ENCODE peak calls at places on chromosomes 5 and 9, in ten cellular contexts. C is CD8-positive, alpha-beta T cell; S is tibial nerve; K is transverse colon; V is effector memory CD4-positive, alpha-beta T cell; J is WERI-Rb-1; D is lung; A is mammary epithelial cell; O is IMR-90; U is cardiac muscle cell. T is an unnamed sample.

GRCh38 chr5:456351-457194 is 13.6 kb downstream of the EXOC3 start:
- DNase-seq in U (no peak), S (no peak), D (no peak), O (no peak), J (peak; percentile 6), K (peak; percentile 4), A (no peak), V (no peak), C (no peak), T (no peak)

GRCh38 chr5:170305016-170305645 is 7.6 kb upstream of the LCP2 start:
- DNase-seq in A (no peak), S (no peak), O (no peak), V (no peak), J (no peak), C (no peak), U (no peak), K (no peak), D (no peak), T (no peak)

GRCh38 chr5:180360078-180360957 is 7.2 kb upstream of the GFPT2 start:
- DNase-seq in C (no peak), U (no peak), O (no peak), V (no peak), A (no peak), S (no peak), K (no peak), J (no peak), D (no peak), T (no peak)

GRCh38 chr5:171422495-171422894 is 3.0 kb downstream of the FGF18 start:
- DNase-seq in D (no peak), V (no peak), K (no peak), A (no peak), U (no peak), O (no peak), J (no peak), C (no peak), S (no peak), T (no peak)

GRCh38 chr5:176901260-176902101 is 2.3 kb upstream of the HK3 start:
- DNase-seq in O (peak; percentile 15), J (no peak), U (no peak), D (no peak), S (no peak), C (no peak), A (no peak), V (no peak), K (no peak), T (no peak)

GRCh38 chr5:32443145-32443540 is 1.4 kb downstream of the ZFR start:
- DNase-seq in A (peak; percentile 32), D (no peak), J (no peak), C (no peak), K (no peak), U (peak; percentile 21), O (peak; percentile 57), S (no peak), V (no peak), T (peak; percentile 43)

GRCh38 chr5:150209020-150209635 is 19.3 kb downstream of the SLC6A7 start:
- DNase-seq in C (peak; percentile 16), O (peak; percentile 76), U (peak; percentile 58), J (no peak), K (peak; percentile 85), A (peak; percentile 23), V (no peak), S (peak; percentile 16), D (peak; percentile 31), T (peak; percentile 84)

GRCh38 chr9:757246-757881 is 84.1 kb upstream of the DMRT1 start:
- DNase-seq in J (peak; percentile 69), K (peak; percentile 23), U (peak; percentile 73), V (no peak), S (no peak), A (peak; percentile 51), D (no peak), O (peak; percentile 67), C (no peak), T (no peak)

GRCh38 chr5:170216262-170216864 is 16.4 kb upstream of the C5orf58 start:
- DNase-seq in S (no peak), D (no peak), U (peak; percentile 78), V (no peak), A (peak; percentile 45), O (peak; percentile 36), C (no peak), K (no peak), J (no peak), T (peak; percentile 49)

GRCh38 chr5:121377446-121377845 is 474.2 kb upstream of the FTMT start:
- DNase-seq in O (no peak), K (no peak), D (no peak), S (no peak), V (no peak), J (no peak), U (no peak), A (no peak), C (no peak), T (no peak)

GRCh38 chr9:135073741-135074305 is 13.6 kb upstream of the OLFM1 start:
- DNase-seq in D (no peak), C (no peak), O (no peak), U (no peak), S (no peak), K (peak; percentile 2), A (no peak), J (no peak), V (no peak), T (no peak)

GRCh38 chr9:78131969-78132687 is 100.5 kb upstream of the GNAQ start:
- DNase-seq in A (peak; percentile 49), V (no peak), D (no peak), O (no peak), S (no peak), J (peak; percentile 39), C (no peak), U (no peak), K (no peak), T (no peak)

GRCh38 chr9:121743441-121744001 is 92.1 kb downstream of the DAB2IP start:
- DNase-seq in V (no peak), U (peak; percentile 88), C (no peak), J (peak; percentile 89), D (peak; percentile 83), O (peak; percentile 89), A (peak; percentile 77), K (peak; percentile 82), S (peak; percentile 72), T (peak; percentile 79)

GRCh38 chr9:99634185-99634584 is 187.5 kb upstream of the NR4A3 start:
- DNase-seq in A (no peak), J (no peak), K (no peak), V (no peak), O (no peak), U (no peak), S (no peak), D (no peak), C (no peak), T (no peak)

DNA sequence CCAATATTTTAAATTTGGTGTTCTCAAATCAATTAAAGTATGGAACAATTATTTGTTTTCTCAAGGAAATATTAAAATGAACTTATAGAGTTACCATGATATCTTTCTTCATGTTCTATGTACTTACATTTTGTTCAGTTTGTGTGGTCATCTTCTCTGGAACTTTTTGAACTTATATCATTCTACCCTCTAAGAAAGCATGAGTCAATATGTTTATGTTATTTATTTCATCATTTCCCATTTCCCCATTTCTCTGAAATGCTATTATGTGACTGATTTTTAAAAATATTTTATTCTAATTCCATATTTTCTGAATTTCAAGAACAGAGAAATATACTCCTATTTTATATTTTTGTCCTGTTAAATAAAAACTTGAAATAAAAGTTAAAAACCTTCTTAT is 123.5 kb upstream of the ACOT12 start:
- DNase-seq in U (peak; percentile 11), D (no peak), V (no peak), K (no peak), A (no peak), J (no peak), S (no peak), O (peak; percentile 65), C (no peak), T (no peak)
- H3K4me3 ChIP-seq in U (no peak overlapping the region), D (no peak overlapping the region), V (no peak overlapping the region), K (no peak overlapping the region), A (no peak overlapping the region), J (no peak overlapping the region), S (no peak overlapping the region), O (no peak overlapping the region), C (no peak overlapping the region), T (no peak overlapping the region)

GRCh38 chr5:135362102-135362501 is 36.9 kb downstream of the MACROH2A1 start:
- DNase-seq in K (no peak), O (no peak), D (no peak), C (no peak), U (no peak), S (no peak), V (no peak), A (no peak), J (no peak), T (no peak)
- H3K36me3 ChIP-seq in K (peaks cover under 1% of the 10 kb centered on the region), O (peaks cover 17% of the 10 kb centered on the region), D (peaks cover 24% of the 10 kb centered on the region), C (peaks cover 10% of the 10 kb centered on the region), U (peaks cover 47% of the 10 kb centered on the region), S (peaks cover 6% of the 10 kb centered on the region), V (peaks cover 29% of the 10 kb centered on the region), A (peaks cover 28% of the 10 kb centered on the region), J (peaks cover 89% of the 10 kb centered on the region), T (peaks cover 24% of the 10 kb centered on the region)

GRCh38 chr9:113600871-113601545 is 137.5 kb downstream of the RGS3 start:
- DNase-seq in S (no peak), D (no peak), O (no peak), K (no peak), V (no peak), A (no peak), U (no peak), C (no peak), J (no peak), T (peak; percentile 25)

GRCh38 chr9:113604393-113604792 is 140.9 kb downstream of the RGS3 start:
- DNase-seq in A (no peak), J (no peak), D (no peak), K (no peak), U (no peak), V (no peak), O (no peak), S (no peak), C (no peak), T (no peak)

GRCh38 chr9:113603773-113604172 is 140.2 kb downstream of the RGS3 start:
- DNase-seq in V (no peak), A (no peak), K (no peak), S (no peak), D (no peak), C (no peak), J (no peak), O (no peak), U (no peak), T (no peak)

GRCh38 chr9:113600477-113600851 is 136.9 kb downstream of the RGS3 start:
- DNase-seq in J (no peak), S (no peak), O (no peak), U (no peak), A (no peak), K (no peak), V (no peak), C (no peak), D (no peak), T (peak; percentile 1)

GRCh38 chr9:113602126-113603119 is 138.9 kb downstream of the RGS3 start:
- DNase-seq in K (peak; percentile 48), O (peak; percentile 88), C (no peak), V (no peak), U (peak; percentile 83), A (peak; percentile 80), J (peak; percentile 87), D (peak; percentile 69), S (no peak), T (peak; percentile 33)
- H3K4me3 ChIP-seq in K (no peak overlapping the region), O (no peak overlapping the region), C (no peak overlapping the region), V (no peak overlapping the region), U (no peak overlapping the region), A (no peak overlapping the region), J (no peak overlapping the region), D (no peak overlapping the region), S (no peak overlapping the region), T (no peak overlapping the region)

DNA sequence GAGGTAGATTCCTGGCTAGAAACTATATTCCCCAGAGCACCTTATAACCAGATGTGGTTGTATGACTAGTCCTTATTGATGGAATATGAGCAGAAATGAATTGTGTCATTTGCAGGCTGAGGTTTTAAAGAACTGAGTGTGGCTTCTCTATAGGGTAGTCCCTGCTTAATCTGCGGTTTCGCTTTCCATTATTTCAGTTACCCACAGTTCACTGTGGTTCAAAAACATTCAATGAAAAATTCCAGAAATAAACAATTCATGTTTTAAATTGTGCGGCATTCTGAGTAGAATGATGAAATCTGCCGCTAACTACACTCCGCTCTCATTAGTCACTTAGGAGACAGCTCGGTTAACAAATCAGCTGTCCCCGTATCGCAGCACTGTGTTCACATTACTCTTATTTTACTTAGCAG is 65.1 kb downstream of the ANKRD55 start:
- DNase-seq in U (no peak), J (no peak), S (no peak), V (no peak), C (no peak), K (no peak), D (no peak), O (peak; percentile 78), A (no peak), T (no peak)
- H3K36me3 ChIP-seq in U (no peaks in the 10 kb centered on the region), J (no peaks in the 10 kb centered on the region), S (no peaks in the 10 kb centered on the region), V (no peaks in the 10 kb centered on the region), C (no peaks in the 10 kb centered on the region), K (no peaks in the 10 kb centered on the region), D (no peaks in the 10 kb centered on the region), O (no peaks in the 10 kb centered on the region), A (no peaks in the 10 kb centered on the region), T (no peaks in the 10 kb centered on the region)